ENCODE peak calls at places on chromosomes 2 and 18, in five cellular contexts. G is fibroblast of pulmonary artery; S is iris pigment epithelial cell; I is effector memory CD8-positive, alpha-beta T cell; F is tibial nerve. Y is an unnamed sample.
A peak's percentile ranks its signal among the peaks of the same experiment; 100 is the strongest.

GRCh38 chr2:190822038-190822437 is 58.6 kb upstream of the GLS start:
- DNase-seq in S (no peak), I (no peak), G (no peak), F (no peak), Y (no peak)

GRCh38 chr2:56357655-56358295 is 174.0 kb downstream of the CCDC85A start:
- DNase-seq in S (peak; percentile 11), F (no peak), G (no peak), I (no peak), Y (no peak)

GRCh38 chr2:96353032-96353561 is 17.5 kb downstream of the NCAPH start:
- DNase-seq in S (peak; percentile 72), I (no peak), F (no peak), G (no peak), Y (no peak)

GRCh38 chr2:113124984-113125855 is 2.2 kb upstream of the IL1RN start:
- DNase-seq in G (no peak), F (no peak), I (no peak), S (peak; percentile 29), Y (no peak)

GRCh38 chr18:61619783-61620182 is 273.0 kb downstream of the RNF152 start:
- DNase-seq in S (no peak), G (no peak), F (no peak), I (no peak), Y (no peak)

GRCh38 chr2:174195253-174195652 is 53.1 kb downstream of the OLA1 start:
- DNase-seq in S (peak; percentile 26), G (no peak), I (no peak), F (no peak), Y (no peak)

GRCh38 chr18:77206676-77207370 is 42.8 kb upstream of the GALR1 start:
- DNase-seq in I (no peak), F (peak; percentile 49), G (peak; percentile 82), S (peak; percentile 95), Y (no peak)

GRCh38 chr18:44107187-44107586 is 573.5 kb upstream of the SETBP1 start:
- DNase-seq in F (no peak), G (peak; percentile 10), S (peak; percentile 45), I (no peak), Y (no peak)

GRCh38 chr2:35337922-35338321 is 1017.7 kb upstream of the CRIM1 start:
- DNase-seq in G (no peak), S (no peak), I (no peak), F (no peak), Y (no peak)

GRCh38 chr18:48859311-48860275 is 91.2 kb downstream of the SMAD7 start:
- DNase-seq in F (no peak), I (no peak), S (no peak), G (no peak), Y (no peak)

GRCh38 chr18:23071285-23071684 is 64.0 kb upstream of the CABLES1 start:
- DNase-seq in G (peak; percentile 16), I (peak; percentile 81), F (peak; percentile 21), S (peak; percentile 40), Y (peak; percentile 93)

GRCh38 chr2:144464730-144465129 is 55.2 kb downstream of the ZEB2 start:
- DNase-seq in S (no peak), I (no peak), F (no peak), G (no peak), Y (no peak)

GRCh38 chr2:23436346-23437099 is 51.5 kb downstream of the KLHL29 start:
- DNase-seq in S (peak; percentile 36), G (no peak), F (no peak), I (no peak), Y (no peak)

GRCh38 chr18:49857708-49858107 is 44.4 kb upstream of the ACAA2 start:
- DNase-seq in S (no peak), G (peak; percentile 9), I (no peak), F (no peak), Y (no peak)